ENCODE peak calls at places on chromosomes 12 and 14, in five cellular contexts. One of them, this sample, is unnamed.

GRCh38 chr14:34711808-34712712 is 2.3 kb downstream of the CFL2 start:
- DNase-seq in activated T-helper 1 cell treated with Interleukin-2 at 50 U/mL for 16 hours: no peak
- DNase-seq in stimulated activated CD4-positive, alpha-beta T cell treated with anti-CD3 and anti-CD28 coated beads, Interleukin-2, amount 100 ng/mL, for 48 hours: no peak
- DNase-seq in HTR-8/SVneo: no peak
- DNase-seq in hepatocyte: no peak
- DNase-seq in this sample: no peak

GRCh38 chr14:26549571-26549970 is 48.3 kb downstream of the NOVA1 start:
- DNase-seq in activated T-helper 1 cell treated with Interleukin-2 at 50 U/mL for 16 hours: no peak
- DNase-seq in HTR-8/SVneo: no peak
- DNase-seq in hepatocyte: no peak
- DNase-seq in stimulated activated CD4-positive, alpha-beta T cell treated with anti-CD3 and anti-CD28 coated beads, Interleukin-2, amount 100 ng/mL, for 48 hours: no peak
- DNase-seq in this sample: no peak

GRCh38 chr14:21990116-21990515 is 316.5 kb upstream of the OR4E1 start:
- DNase-seq in activated T-helper 1 cell treated with Interleukin-2 at 50 U/mL for 16 hours: no peak
- DNase-seq in stimulated activated CD4-positive, alpha-beta T cell treated with anti-CD3 and anti-CD28 coated beads, Interleukin-2, amount 100 ng/mL, for 48 hours: no peak
- DNase-seq in hepatocyte: no peak
- DNase-seq in HTR-8/SVneo: no peak
- DNase-seq in this sample: peak

GRCh38 chr14:57461777-57462320 is 31.8 kb downstream of the CCDC198 start:
- DNase-seq in stimulated activated CD4-positive, alpha-beta T cell treated with anti-CD3 and anti-CD28 coated beads, Interleukin-2, amount 100 ng/mL, for 48 hours: no peak
- DNase-seq in hepatocyte: peak
- DNase-seq in HTR-8/SVneo: no peak
- DNase-seq in activated T-helper 1 cell treated with Interleukin-2 at 50 U/mL for 16 hours: no peak
- DNase-seq in this sample: no peak

GRCh38 chr12:114412825-114413749 is 7.1 kb upstream of the TBX5 start:
- DNase-seq in HTR-8/SVneo: no peak
- DNase-seq in activated T-helper 1 cell treated with Interleukin-2 at 50 U/mL for 16 hours: no peak
- DNase-seq in stimulated activated CD4-positive, alpha-beta T cell treated with anti-CD3 and anti-CD28 coated beads, Interleukin-2, amount 100 ng/mL, for 48 hours: no peak
- DNase-seq in hepatocyte: no peak
- DNase-seq in this sample: no peak

GRCh38 chr12:119338593-119339363 is 4.2 kb downstream of the CCDC60 start:
- DNase-seq in activated T-helper 1 cell treated with Interleukin-2 at 50 U/mL for 16 hours: no peak
- DNase-seq in hepatocyte: no peak
- DNase-seq in HTR-8/SVneo: no peak
- DNase-seq in stimulated activated CD4-positive, alpha-beta T cell treated with anti-CD3 and anti-CD28 coated beads, Interleukin-2, amount 100 ng/mL, for 48 hours: no peak
- DNase-seq in this sample: no peak

GRCh38 chr12:40228727-40229126 is 3.9 kb downstream of the LRRK2 start:
- DNase-seq in stimulated activated CD4-positive, alpha-beta T cell treated with anti-CD3 and anti-CD28 coated beads, Interleukin-2, amount 100 ng/mL, for 48 hours: no peak
- DNase-seq in activated T-helper 1 cell treated with Interleukin-2 at 50 U/mL for 16 hours: no peak
- DNase-seq in HTR-8/SVneo: no peak
- DNase-seq in hepatocyte: no peak
- DNase-seq in this sample: no peak

GRCh38 chr14:105841022-105842009 is 314.9 kb downstream of the TMEM121 start:
- DNase-seq in HTR-8/SVneo: no peak
- DNase-seq in hepatocyte: no peak
- DNase-seq in activated T-helper 1 cell treated with Interleukin-2 at 50 U/mL for 16 hours: no peak
- DNase-seq in stimulated activated CD4-positive, alpha-beta T cell treated with anti-CD3 and anti-CD28 coated beads, Interleukin-2, amount 100 ng/mL, for 48 hours: no peak
- DNase-seq in this sample: peak

GRCh38 chr12:58364389-58365086 is 423.2 kb downstream of the ATP23 start:
- DNase-seq in HTR-8/SVneo: peak
- DNase-seq in stimulated activated CD4-positive, alpha-beta T cell treated with anti-CD3 and anti-CD28 coated beads, Interleukin-2, amount 100 ng/mL, for 48 hours: no peak
- DNase-seq in hepatocyte: peak
- DNase-seq in activated T-helper 1 cell treated with Interleukin-2 at 50 U/mL for 16 hours: no peak
- DNase-seq in this sample: peak

GRCh38 chr12:57760347-57760982 is 5.6 kb downstream of the MARCHF9 start:
- DNase-seq in hepatocyte: no peak
- DNase-seq in stimulated activated CD4-positive, alpha-beta T cell treated with anti-CD3 and anti-CD28 coated beads, Interleukin-2, amount 100 ng/mL, for 48 hours: no peak
- DNase-seq in activated T-helper 1 cell treated with Interleukin-2 at 50 U/mL for 16 hours: no peak
- DNase-seq in HTR-8/SVneo: no peak
- DNase-seq in this sample: no peak

GRCh38 chr14:65303185-65303901 is 109.2 kb upstream of the FUT8 start:
- DNase-seq in HTR-8/SVneo: no peak
- DNase-seq in hepatocyte: no peak
- DNase-seq in activated T-helper 1 cell treated with Interleukin-2 at 50 U/mL for 16 hours: no peak
- DNase-seq in stimulated activated CD4-positive, alpha-beta T cell treated with anti-CD3 and anti-CD28 coated beads, Interleukin-2, amount 100 ng/mL, for 48 hours: no peak
- DNase-seq in this sample: no peak

GRCh38 chr12:82099216-82099615 is 259.0 kb downstream of the CCDC59 start:
- DNase-seq in HTR-8/SVneo: peak
- DNase-seq in hepatocyte: no peak
- DNase-seq in stimulated activated CD4-positive, alpha-beta T cell treated with anti-CD3 and anti-CD28 coated beads, Interleukin-2, amount 100 ng/mL, for 48 hours: no peak
- DNase-seq in activated T-helper 1 cell treated with Interleukin-2 at 50 U/mL for 16 hours: no peak
- DNase-seq in this sample: no peak

GRCh38 chr12:122086641-122087285 is 8.2 kb downstream of the MLXIP start:
- DNase-seq in HTR-8/SVneo: no peak
- DNase-seq in stimulated activated CD4-positive, alpha-beta T cell treated with anti-CD3 and anti-CD28 coated beads, Interleukin-2, amount 100 ng/mL, for 48 hours: no peak
- DNase-seq in hepatocyte: no peak
- DNase-seq in activated T-helper 1 cell treated with Interleukin-2 at 50 U/mL for 16 hours: no peak
- DNase-seq in this sample: no peak

GRCh38 chr12:58665375-58665774 is 254.9 kb downstream of the LRIG3 start:
- DNase-seq in stimulated activated CD4-positive, alpha-beta T cell treated with anti-CD3 and anti-CD28 coated beads, Interleukin-2, amount 100 ng/mL, for 48 hours: no peak
- DNase-seq in activated T-helper 1 cell treated with Interleukin-2 at 50 U/mL for 16 hours: no peak
- DNase-seq in HTR-8/SVneo: no peak
- DNase-seq in hepatocyte: no peak
- DNase-seq in this sample: no peak

GRCh38 chr14:21735639-21736307 is 62.2 kb upstream of the OR4E1 start:
- DNase-seq in hepatocyte: no peak
- DNase-seq in stimulated activated CD4-positive, alpha-beta T cell treated with anti-CD3 and anti-CD28 coated beads, Interleukin-2, amount 100 ng/mL, for 48 hours: no peak
- DNase-seq in activated T-helper 1 cell treated with Interleukin-2 at 50 U/mL for 16 hours: no peak
- DNase-seq in HTR-8/SVneo: no peak
- DNase-seq in this sample: no peak

GRCh38 chr14:54366726-54367707 is 29.8 kb upstream of the CDKN3 start:
- DNase-seq in stimulated activated CD4-positive, alpha-beta T cell treated with anti-CD3 and anti-CD28 coated beads, Interleukin-2, amount 100 ng/mL, for 48 hours: peak
- DNase-seq in hepatocyte: peak
- DNase-seq in HTR-8/SVneo: peak
- DNase-seq in activated T-helper 1 cell treated with Interleukin-2 at 50 U/mL for 16 hours: peak
- DNase-seq in this sample: peak

GRCh38 chr14:104864267-104865068 is 600 bp upstream of the CEP170B start:
- DNase-seq in hepatocyte: peak
- DNase-seq in stimulated activated CD4-positive, alpha-beta T cell treated with anti-CD3 and anti-CD28 coated beads, Interleukin-2, amount 100 ng/mL, for 48 hours: no peak
- DNase-seq in HTR-8/SVneo: no peak
- DNase-seq in activated T-helper 1 cell treated with Interleukin-2 at 50 U/mL for 16 hours: no peak
- DNase-seq in this sample: no peak

GRCh38 chr14:100341301-100342031 is 18.3 kb downstream of the SLC25A47 start:
- DNase-seq in HTR-8/SVneo: peak
- DNase-seq in activated T-helper 1 cell treated with Interleukin-2 at 50 U/mL for 16 hours: no peak
- DNase-seq in hepatocyte: peak
- DNase-seq in stimulated activated CD4-positive, alpha-beta T cell treated with anti-CD3 and anti-CD28 coated beads, Interleukin-2, amount 100 ng/mL, for 48 hours: peak
- DNase-seq in this sample: no peak

GRCh38 chr14:91897121-91897701 is 29.9 kb upstream of the TC2N start:
- DNase-seq in HTR-8/SVneo: peak
- DNase-seq in hepatocyte: no peak
- DNase-seq in activated T-helper 1 cell treated with Interleukin-2 at 50 U/mL for 16 hours: no peak
- DNase-seq in stimulated activated CD4-positive, alpha-beta T cell treated with anti-CD3 and anti-CD28 coated beads, Interleukin-2, amount 100 ng/mL, for 48 hours: no peak
- DNase-seq in this sample: no peak

GRCh38 chr14:104103061-104104005 is 17.8 kb downstream of the ASPG start:
- DNase-seq in HTR-8/SVneo: no peak
- DNase-seq in stimulated activated CD4-positive, alpha-beta T cell treated with anti-CD3 and anti-CD28 coated beads, Interleukin-2, amount 100 ng/mL, for 48 hours: no peak
- DNase-seq in activated T-helper 1 cell treated with Interleukin-2 at 50 U/mL for 16 hours: no peak
- DNase-seq in hepatocyte: no peak
- DNase-seq in this sample: no peak

GRCh38 chr12:11884661-11885060 is 186.1 kb upstream of the BCL2L14 start:
- DNase-seq in activated T-helper 1 cell treated with Interleukin-2 at 50 U/mL for 16 hours: no peak
- DNase-seq in stimulated activated CD4-positive, alpha-beta T cell treated with anti-CD3 and anti-CD28 coated beads, Interleukin-2, amount 100 ng/mL, for 48 hours: no peak
- DNase-seq in hepatocyte: no peak
- DNase-seq in HTR-8/SVneo: no peak
- DNase-seq in this sample: no peak

GRCh38 chr12:111439657-111440151 is 34.0 kb downstream of the SH2B3 start:
- DNase-seq in hepatocyte: no peak
- DNase-seq in activated T-helper 1 cell treated with Interleukin-2 at 50 U/mL for 16 hours: no peak
- DNase-seq in HTR-8/SVneo: no peak
- DNase-seq in stimulated activated CD4-positive, alpha-beta T cell treated with anti-CD3 and anti-CD28 coated beads, Interleukin-2, amount 100 ng/mL, for 48 hours: no peak
- DNase-seq in this sample: no peak

GRCh38 chr14:92646952-92647461 is 101.4 kb downstream of the LGMN start:
- DNase-seq in stimulated activated CD4-positive, alpha-beta T cell treated with anti-CD3 and anti-CD28 coated beads, Interleukin-2, amount 100 ng/mL, for 48 hours: no peak
- DNase-seq in activated T-helper 1 cell treated with Interleukin-2 at 50 U/mL for 16 hours: no peak
- DNase-seq in hepatocyte: peak
- DNase-seq in HTR-8/SVneo: peak
- DNase-seq in this sample: no peak

GRCh38 chr12:19613051-19613535 is 173.8 kb downstream of the AEBP2 start:
- DNase-seq in HTR-8/SVneo: no peak
- DNase-seq in hepatocyte: no peak
- DNase-seq in stimulated activated CD4-positive, alpha-beta T cell treated with anti-CD3 and anti-CD28 coated beads, Interleukin-2, amount 100 ng/mL, for 48 hours: no peak
- DNase-seq in activated T-helper 1 cell treated with Interleukin-2 at 50 U/mL for 16 hours: no peak
- DNase-seq in this sample: no peak

This sample was measured in SJCRH30.